ENCODE peak calls at places on chromosome 11, in four cellular contexts. N is naive thymus-derived CD4-positive, alpha-beta T cell; Q is germinal center; U is activated CD4-positive, alpha-beta T cell treated with anti-CD3 and anti-CD28 coated beads for 24 hours. Z is an unnamed sample.

GRCh38 chr11:122170815-122171475 is 54.9 kb upstream of the BLID start:
- DNase-seq in Q (no peak), N (no peak), U (no peak), Z (no peak)

GRCh38 chr11:126431401-126432064 is 76.0 kb downstream of the ST3GAL4 start:
- DNase-seq in N (no peak), U (no peak), Q (no peak), Z (no peak)

GRCh38 chr11:117456027-117456720 is 128.5 kb downstream of the CEP164 start:
- DNase-seq in Q (no peak), U (no peak), N (no peak), Z (no peak)

GRCh38 chr11:19345519-19345847 is 104.7 kb upstream of the E2F8 start:
- DNase-seq in N (no peak), U (no peak), Q (peak; percentile 30), Z (no peak)

GRCh38 chr11:16418698-16419097 is 62.4 kb upstream of the SOX6 start:
- DNase-seq in U (no peak), N (no peak), Q (no peak), Z (peak; percentile 72)

GRCh38 chr11:32039149-32039548 is 51.7 kb upstream of the RCN1 start:
- DNase-seq in Q (no peak), U (no peak), N (no peak), Z (peak; percentile 60)

GRCh38 chr11:111439905-111440304 is 60.8 kb upstream of the POU2AF1 start:
- DNase-seq in U (no peak), Q (no peak), N (no peak), Z (no peak)

GRCh38 chr11:117842131-117842941 is 17.8 kb upstream of the FXYD2 start:
- DNase-seq in N (no peak), Q (no peak), U (no peak), Z (no peak)

GRCh38 chr11:61587951-61588695 is 7.2 kb upstream of the SYT7 start:
- DNase-seq in Q (peak; percentile 63), N (peak; percentile 40), U (peak; percentile 58), Z (no peak)

GRCh38 chr11:46299425-46300067 is 22.1 kb downstream of the CREB3L1 start:
- DNase-seq in N (no peak), Q (no peak), U (no peak), Z (no peak)

GRCh38 chr11:45885274-45885920 is at the start of gene MAPK8IP1:
- DNase-seq in N (peak; percentile 37), U (peak; percentile 31), Q (peak; percentile 92), Z (peak; percentile 46)

GRCh38 chr11:119374632-119375394 is 6.7 kb downstream of the USP2 start:
- DNase-seq in N (no peak), Q (no peak), U (no peak), Z (no peak)

GRCh38 chr11:9397746-9398680 is 13.6 kb downstream of the IPO7 start:
- DNase-seq in U (no peak), N (no peak), Q (no peak), Z (no peak)

GRCh38 chr11:32100495-32100894 is 9.6 kb downstream of the RCN1 start:
- DNase-seq in N (no peak), Q (no peak), U (no peak), Z (no peak)

GRCh38 chr11:72373163-72373562 is 61.2 kb downstream of the CLPB start:
- DNase-seq in U (no peak), N (no peak), Q (no peak), Z (no peak)

GRCh38 chr11:121722431-121723256 is 269.9 kb upstream of the SORL1-AS1 start:
- DNase-seq in U (no peak), N (no peak), Q (no peak), Z (no peak)

GRCh38 chr11:28490763-28491382 is 382.7 kb downstream of the METTL15 start:
- DNase-seq in U (no peak), Q (no peak), N (no peak), Z (no peak)

GRCh38 chr11:2698386-2699184 is 1.2 kb downstream of the KCNQ1OT1 start:
- DNase-seq in U (no peak), N (no peak), Q (no peak), Z (no peak)

GRCh38 chr11:2699185-2699530 is 636 bp downstream of the KCNQ1OT1 start:
- DNase-seq in Q (no peak), N (no peak), U (no peak), Z (no peak)

GRCh38 chr11:120714448-120714847 is 202.9 kb downstream of the GRIK4 start:
- DNase-seq in Q (no peak), U (no peak), N (no peak), Z (no peak)

GRCh38 chr11:66346476-66347424 is 679 bp downstream of the B4GAT1 start:
- DNase-seq in Q (no peak), U (no peak), N (no peak), Z (no peak)

GRCh38 chr11:77375114-77375513 is 73.6 kb upstream of the GDPD4 start:
- DNase-seq in Q (no peak), U (no peak), N (no peak), Z (no peak)

GRCh38 chr11:18671246-18671645 is 27.3 kb upstream of the TMEM86A start:
- DNase-seq in N (no peak), U (no peak), Q (no peak), Z (no peak)

GRCh38 chr11:69486773-69487266 is 5.4 kb downstream of the LINC01488 start:
- DNase-seq in Q (no peak), U (no peak), N (no peak), Z (no peak)

GRCh38 chr11:65792456-65792855 is 5.6 kb downstream of the OVOL1 start:
- DNase-seq in N (no peak), U (no peak), Q (no peak), Z (no peak)